ENCODE peak calls at places on chromosomes 4 and X, in five cellular contexts. S is cardiac fibroblast, J is BJ, X is upper lobe of right lung, I is cardiac muscle cell. O is an unnamed sample.

GRCh38 chr4:53786632-53787031 is 195.3 kb upstream of the LNX1 start:
- DNase-seq in S (peak), J (peak), X (no peak), I (peak), O (no peak)

GRCh38 chr4:127000090-127000489 is 632.7 kb upstream of the INTU start:
- DNase-seq in S (no peak), J (no peak), X (no peak), I (no peak), O (no peak)

GRCh38 chr4:9861561-9861960 is 80.1 kb downstream of the DRD5 start:
- DNase-seq in S (no peak), J (no peak), X (no peak), I (no peak), O (no peak)

GRCh38 chr4:6718932-6719610 is 3.1 kb downstream of the BLOC1S4 start:
- DNase-seq in S (no peak), J (no peak), X (no peak), I (no peak), O (no peak)

GRCh38 chr4:138828926-138829325 is 186.7 kb upstream of the NOCT start:
- DNase-seq in S (no peak), J (no peak), X (no peak), I (no peak), O (no peak)

GRCh38 chr4:112277220-112277619 is 8.5 kb downstream of the TIFA start:
- DNase-seq in S (no peak), J (no peak), X (no peak), I (no peak), O (no peak)

GRCh38 chr4:81870275-81870674 is 398.6 kb upstream of the RASGEF1B start:
- DNase-seq in S (no peak), J (no peak), X (no peak), I (no peak), O (no peak)

GRCh38 chr4:57231781-57232180 is 121.6 kb upstream of the IGFBP7 start:
- DNase-seq in S (peak), J (no peak), X (no peak), I (no peak), O (no peak)

GRCh38 chrX:154040863-154041262 is 21.2 kb upstream of the IRAK1 start:
- DNase-seq in S (no peak), J (no peak), X (no peak), I (no peak), O (no peak)

GRCh38 chr4:89836031-89836777 is 757 bp downstream of the SNCA start:
- DNase-seq in S (no peak), J (no peak), X (peak), I (peak), O (no peak)

GRCh38 chrX:9871871-9872270 is 85.6 kb downstream of the SHROOM2 start:
- DNase-seq in S (no peak), J (no peak), X (no peak), I (peak), O (no peak)

GRCh38 chrX:107856289-107856688 is 30.6 kb downstream of the MID2 start:
- DNase-seq in S (no peak), J (no peak), X (no peak), I (no peak), O (no peak)

GRCh38 chrX:110049096-110049495 is 46.2 kb downstream of the TMEM164 start:
- DNase-seq in S (no peak), J (no peak), X (no peak), I (no peak), O (no peak)

GRCh38 chr4:53943345-53944085 is 120.9 kb downstream of the CHIC2 start:
- DNase-seq in S (peak), J (no peak), X (no peak), I (peak), O (peak)

GRCh38 chrX:13396887-13397286 is 77.0 kb upstream of the ATXN3L start:
- DNase-seq in S (peak), J (no peak), X (no peak), I (peak), O (no peak)

GRCh38 chrX:14356401-14356800 is 172.9 kb upstream of the GLRA2 start:
- DNase-seq in S (peak), J (peak), X (no peak), I (no peak), O (no peak)

GRCh38 chr4:144649646-144650045 is 3.7 kb downstream of the HHIP start:
- DNase-seq in S (peak), J (no peak), X (no peak), I (no peak), O (no peak)

GRCh38 chrX:120251471-120252011 is 929 bp downstream of the ZBTB33 start:
- DNase-seq in S (peak), J (no peak), X (peak), I (peak), O (no peak)

GRCh38 chrX:71301195-71301924 is at the start of gene ITGB1BP2:
- DNase-seq in S (peak), J (peak), X (no peak), I (peak), O (peak)

GRCh38 chr4:184348311-184349233 is 125.8 kb downstream of the IRF2 start:
- DNase-seq in S (peak), J (no peak), X (no peak), I (peak), O (no peak)

GRCh38 chrX:136032370-136032769 is 47.1 kb downstream of the SLC9A6 start:
- DNase-seq in S (no peak), J (no peak), X (no peak), I (no peak), O (no peak)

GRCh38 chrX:11351375-11352295 is 58.4 kb downstream of the AMELX start:
- DNase-seq in S (peak), J (peak), X (no peak), I (peak), O (peak)

GRCh38 chr4:57020467-57021101 is 41.9 kb downstream of the POLR2B start:
- DNase-seq in S (peak), J (peak), X (no peak), I (peak), O (no peak)

GRCh38 chrX:35244796-35245508 is 302.4 kb downstream of the FAM47B start:
- DNase-seq in S (no peak), J (no peak), X (no peak), I (no peak), O (no peak)

GRCh38 chrX:80792205-80792604 is 17.5 kb downstream of the BRWD3 start:
- DNase-seq in S (peak), J (no peak), X (no peak), I (peak), O (no peak)

GRCh38 chr4:30714408-30715031 is 5.6 kb upstream of the PCDH7 start:
- DNase-seq in S (peak), J (no peak), X (no peak), I (peak), O (no peak)

GRCh38 chr4:186587416-186588018 is 32.1 kb upstream of the MTNR1A start:
- DNase-seq in S (peak), J (no peak), X (peak), I (peak), O (peak)

GRCh38 chrX:102934624-102935023 is 2.4 kb upstream of the RAB40AL start:
- DNase-seq in S (peak), J (no peak), X (no peak), I (peak), O (no peak)

GRCh38 chr4:146245246-146245645 is 30.9 kb downstream of the REELD1 start:
- DNase-seq in S (peak), J (no peak), X (no peak), I (no peak), O (no peak)

GRCh38 chr4:139872274-139872673 is 206.7 kb downstream of the MGST2 start:
- DNase-seq in S (peak), J (peak), X (no peak), I (peak), O (peak)

GRCh38 chrX:54413753-54414152 is 26.5 kb upstream of the TSR2 start:
- DNase-seq in S (peak), J (no peak), X (no peak), I (peak), O (no peak)

DNA sequence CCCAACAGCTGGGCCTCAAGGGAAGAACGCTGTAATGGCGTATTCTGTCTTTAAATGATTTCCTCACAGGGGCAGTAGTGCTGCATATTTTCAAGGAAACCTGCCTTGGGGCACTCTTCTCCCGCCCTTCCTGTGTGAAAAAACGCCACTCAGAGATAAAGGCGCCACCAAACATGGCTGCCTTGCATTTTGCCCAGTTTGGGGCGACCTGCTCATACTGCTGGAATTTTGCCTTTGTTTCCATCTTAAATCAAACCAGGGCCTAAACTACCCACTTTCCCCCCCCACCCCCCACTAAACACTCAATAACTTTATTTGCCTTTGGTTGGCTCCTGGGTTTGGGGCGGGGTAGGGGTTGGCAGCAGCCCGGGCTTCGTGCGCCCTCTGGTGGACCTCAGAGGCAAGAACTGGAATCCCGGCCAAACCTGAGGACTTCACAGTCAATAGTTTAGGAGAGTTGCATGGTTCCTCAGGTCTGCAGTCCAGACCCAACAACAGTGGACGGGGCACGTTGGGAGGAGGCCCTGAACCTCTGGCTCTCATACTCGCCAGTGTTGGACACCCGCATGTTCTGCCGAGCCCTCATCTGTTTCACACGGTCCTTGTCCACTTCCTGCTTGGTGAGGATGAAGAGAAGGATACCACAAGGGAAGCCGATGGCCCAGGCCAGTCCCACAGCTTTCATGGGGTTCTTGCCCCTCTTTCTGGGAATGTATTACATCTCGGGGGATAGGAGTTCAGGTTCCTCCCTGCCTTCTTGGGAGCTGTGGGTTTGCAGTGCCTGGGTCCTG is 220.1 kb upstream of the STK26 start:
- DNase-seq in S (no peak), J (no peak), X (no peak), I (no peak), O (no peak)
- TF ChIP-seq CTCF in S (peak), J (no peak), X (peak), I (no peak), O (peak)

GRCh38 chrX:2712428-2712827 is 21.3 kb downstream of the CD99 start:
- DNase-seq in S (no peak), J (no peak), X (no peak), I (no peak), O (no peak)

GRCh38 chrX:2712890-2713860 is 22.1 kb downstream of the CD99 start:
- DNase-seq in S (no peak), J (no peak), X (no peak), I (no peak), O (no peak)

GRCh38 chrX:2714551-2714950 is 23.5 kb downstream of the CD99 start:
- DNase-seq in S (no peak), J (no peak), X (no peak), I (no peak), O (no peak)

GRCh38 chrX:2711441-2711840 is 20.3 kb downstream of the CD99 start:
- DNase-seq in S (no peak), J (no peak), X (no peak), I (no peak), O (no peak)

DNA sequence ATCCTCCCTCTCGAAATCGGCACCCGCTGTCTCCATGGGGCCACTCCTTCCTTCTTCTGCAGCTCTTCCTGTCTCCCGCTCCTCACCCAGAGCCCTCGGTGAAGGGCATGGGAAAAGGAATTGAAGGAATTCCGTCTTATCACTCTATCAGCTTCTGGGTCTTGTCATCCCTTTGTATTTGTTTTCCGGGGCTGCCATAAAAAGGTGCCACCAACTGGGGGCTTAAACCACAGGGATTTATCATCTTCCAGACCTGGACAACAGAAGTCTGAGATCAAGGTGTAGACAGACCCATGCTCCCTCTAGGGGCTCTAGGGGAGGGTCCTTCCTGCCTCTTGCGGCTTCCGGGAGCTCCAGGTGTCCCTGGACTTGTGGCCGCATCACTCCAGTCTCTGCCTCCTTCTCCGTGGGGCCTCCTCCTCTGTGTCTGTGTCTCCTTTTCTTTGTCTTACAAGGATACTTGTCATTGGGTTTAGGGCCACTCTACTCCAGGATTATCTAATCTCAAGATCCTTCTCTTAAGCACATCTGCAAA is 24.0 kb downstream of the CD99 start:
- DNase-seq in S (no peak), J (no peak), X (no peak), I (no peak), O (no peak)
- H3K4me3 ChIP-seq in S (no peak), J (no peak), X (no peak), I (no peak), O (no peak)

DNA sequence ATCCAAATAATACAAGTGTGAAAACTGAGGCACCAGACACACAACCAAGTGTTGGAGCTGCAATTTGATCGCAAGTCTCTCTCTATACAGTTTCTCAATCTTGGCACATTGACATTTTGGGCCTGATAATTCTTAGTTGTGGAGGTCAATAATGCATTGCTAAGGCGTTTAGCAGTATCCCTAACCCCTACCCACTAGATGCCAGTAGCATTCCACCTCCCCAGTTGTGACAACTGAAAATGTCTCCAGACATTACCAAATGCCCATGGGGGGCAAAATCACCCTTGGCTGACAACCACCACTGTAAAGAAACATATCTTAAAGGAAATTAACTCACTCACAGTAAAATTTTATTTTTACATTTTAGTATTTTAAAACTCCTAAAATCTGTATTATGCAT is 4.2 kb downstream of the NR3C2 start:
- DNase-seq in S (no peak), J (no peak), X (no peak), I (no peak), O (no peak)
- TF ChIP-seq CTCF in S (no peak), J (no peak), X (no peak), I (no peak), O (no peak)

DNA sequence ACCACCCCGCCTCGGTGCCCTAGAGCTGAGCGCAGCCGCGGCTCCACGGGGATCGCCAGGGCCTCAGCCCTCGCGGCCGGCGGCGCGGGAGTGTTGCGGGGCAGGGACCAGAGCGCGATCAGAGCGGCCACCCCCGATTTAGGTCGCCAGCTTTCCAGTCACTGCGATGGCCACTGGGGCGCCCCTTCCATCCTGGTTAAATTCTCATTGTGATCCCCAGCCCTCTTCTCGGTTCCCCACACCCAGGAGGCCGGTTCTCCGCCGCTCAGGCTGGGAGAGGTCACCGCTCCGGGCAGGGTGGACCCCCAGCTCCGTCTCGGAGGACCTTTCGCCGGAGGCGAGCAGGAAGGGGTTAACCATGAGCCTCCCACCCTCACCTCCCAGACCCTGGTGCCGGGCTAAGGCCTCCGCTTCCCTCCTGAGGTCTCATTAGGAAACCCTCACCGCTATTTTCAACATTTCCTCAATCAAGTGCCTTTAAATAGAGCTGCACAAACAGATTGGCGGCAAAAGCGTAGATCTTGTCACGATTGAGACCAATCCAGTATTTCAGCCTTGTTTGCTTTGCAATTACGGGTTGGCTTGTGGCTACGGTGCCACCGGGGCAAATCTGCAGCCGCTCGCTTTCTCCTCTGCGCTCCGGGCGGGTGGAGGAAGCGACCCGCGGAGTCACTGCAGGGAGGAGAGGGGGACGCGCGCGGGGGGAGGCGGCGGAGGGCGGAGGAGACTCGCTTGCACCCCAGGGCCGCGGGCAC is 8.3 kb upstream of the HAND2 start:
- DNase-seq in S (no peak), J (no peak), X (peak), I (peak), O (no peak)
- H3K4me3 ChIP-seq in S (peak), J (peak), X (peak), I (peak), O (no peak)